ENCODE peak calls at places on chromosome 3, in five cellular contexts. P is colonic mucosa, E is tibial nerve, C is heart left ventricle, I is neuronal stem cell. X is an unnamed sample.

GRCh38 chr3:184596886-184597575 is 35.4 kb downstream of the EPHB3 start:
- DNase-seq in P (no peak), E (no peak), C (no peak), I (no peak), X (no peak)

GRCh38 chr3:111764645-111765091 is 94.4 kb upstream of the PHLDB2 start:
- DNase-seq in P (no peak), E (no peak), C (no peak), I (no peak), X (no peak)

GRCh38 chr3:160012108-160012507 is 23.5 kb downstream of the IL12A start:
- DNase-seq in P (no peak), E (no peak), C (no peak), I (no peak), X (no peak)

GRCh38 chr3:16769525-16769924 is 115.2 kb upstream of the PLCL2 start:
- DNase-seq in P (no peak), E (no peak), C (no peak), I (no peak), X (no peak)

GRCh38 chr3:32414527-32415202 is 23.0 kb downstream of the CMTM7 start:
- DNase-seq in P (no peak), E (no peak), C (no peak), I (no peak), X (no peak)

GRCh38 chr3:50609071-50609742 is 2.4 kb downstream of the CISH start:
- DNase-seq in P (no peak), E (no peak), C (no peak), I (no peak), X (no peak)

GRCh38 chr3:134299185-134299887 is 48.7 kb upstream of the RYK start:
- DNase-seq in P (no peak), E (no peak), C (no peak), I (no peak), X (no peak)

GRCh38 chr3:39501982-39502837 is 34.7 kb downstream of the MOBP start:
- DNase-seq in P (peak; percentile 44), E (no peak), C (no peak), I (no peak), X (peak; percentile 8)

GRCh38 chr3:49927798-49928197 is 1.8 kb downstream of the MON1A start:
- DNase-seq in P (no peak), E (no peak), C (no peak), I (no peak), X (peak; percentile 13)

GRCh38 chr3:65173841-65174240 is 486.0 kb upstream of the ADAMTS9 start:
- DNase-seq in P (no peak), E (no peak), C (no peak), I (no peak), X (no peak)

GRCh38 chr3:187767266-187768032 is 22.2 kb upstream of the BCL6 start:
- DNase-seq in P (no peak), E (no peak), C (no peak), I (no peak), X (no peak)

GRCh38 chr3:126316515-126316939 is 40.7 kb downstream of the KLF15 start:
- DNase-seq in P (no peak), E (no peak), C (no peak), I (no peak), X (no peak)

GRCh38 chr3:48625600-48625999 is 4.0 kb upstream of the TMEM89 start:
- DNase-seq in P (no peak), E (no peak), C (no peak), I (no peak), X (no peak)

GRCh38 chr3:120198305-120198878 is 86.6 kb downstream of the GPR156 start:
- DNase-seq in P (no peak), E (no peak), C (no peak), I (no peak), X (peak; percentile 12)

GRCh38 chr3:166889241-166889640 is 490.9 kb downstream of the ZBBX start:
- DNase-seq in P (no peak), E (no peak), C (no peak), I (no peak), X (no peak)

GRCh38 chr3:168123211-168124173 is 27.8 kb upstream of the GOLIM4 start:
- DNase-seq in P (no peak), E (no peak), C (no peak), I (no peak), X (no peak)

GRCh38 chr3:66055319-66055718 is 16.6 kb upstream of the MAGI1 start:
- DNase-seq in P (no peak), E (no peak), C (no peak), I (no peak), X (no peak)

GRCh38 chr3:190644766-190645165 is 130.9 kb downstream of the IL1RAP start:
- DNase-seq in P (no peak), E (no peak), C (no peak), I (no peak), X (no peak)

GRCh38 chr3:24318668-24319287 is 175.9 kb downstream of the THRB start:
- DNase-seq in P (no peak), E (no peak), C (no peak), I (no peak), X (no peak)

GRCh38 chr3:111690242-111690641 is 95.1 kb upstream of the ZBED2 start:
- DNase-seq in P (no peak), E (no peak), C (no peak), I (no peak), X (peak; percentile 30)

GRCh38 chr3:124698030-124698770 is 32.1 kb upstream of the UMPS start:
- DNase-seq in P (no peak), E (no peak), C (no peak), I (no peak), X (no peak)

GRCh38 chr3:59526999-59527398 is 477.2 kb upstream of the CFAP20DC start:
- DNase-seq in P (no peak), E (no peak), C (no peak), I (no peak), X (no peak)

GRCh38 chr3:64098686-64099085 is 75.4 kb upstream of the PSMD6 start:
- DNase-seq in P (no peak), E (no peak), C (no peak), I (no peak), X (no peak)

GRCh38 chr3:11120091-11120845 is 34.0 kb upstream of the HRH1 start:
- DNase-seq in P (no peak), E (no peak), C (no peak), I (no peak), X (no peak)

GRCh38 chr3:106814231-106814630 is 563.0 kb upstream of the CCDC54 start:
- DNase-seq in P (no peak), E (no peak), C (peak; percentile 51), I (no peak), X (no peak)

GRCh38 chr3:159796744-159797143 is 191.9 kb upstream of the IL12A start:
- DNase-seq in P (no peak), E (no peak), C (no peak), I (no peak), X (no peak)

GRCh38 chr3:78762121-78762520 is 1005.7 kb downstream of the ROBO1 start:
- DNase-seq in P (no peak), E (no peak), C (no peak), I (no peak), X (no peak)

GRCh38 chr3:114445233-114445632 is 151.4 kb downstream of the TIGIT start:
- DNase-seq in P (no peak), E (no peak), C (no peak), I (no peak), X (no peak)

GRCh38 chr3:16536996-16537395 is 23.5 kb upstream of the RFTN1 start:
- DNase-seq in P (no peak), E (no peak), C (no peak), I (no peak), X (no peak)

GRCh38 chr3:130770637-130771036 is 24.0 kb upstream of the PIK3R4 start:
- DNase-seq in P (no peak), E (no peak), C (no peak), I (no peak), X (no peak)

GRCh38 chr3:123071146-123071545 is 4.3 kb downstream of the PDIA5 start:
- DNase-seq in P (no peak), E (no peak), C (no peak), I (no peak), X (no peak)

GRCh38 chr3:70763894-70764293 is 451.5 kb upstream of the MDFIC2 start:
- DNase-seq in P (no peak), E (no peak), C (no peak), I (no peak), X (no peak)

GRCh38 chr3:33868309-33868708 is 69.9 kb downstream of the PDCD6IP start:
- DNase-seq in P (no peak), E (no peak), C (no peak), I (no peak), X (peak; percentile 19)

GRCh38 chr3:71361346-71361745 is 222.2 kb downstream of the FOXP1 start:
- DNase-seq in P (no peak), E (no peak), C (no peak), I (no peak), X (no peak)

GRCh38 chr3:143314291-143315093 is 194.9 kb downstream of the CHST2 start:
- DNase-seq in P (no peak), E (no peak), C (no peak), I (no peak), X (no peak)

GRCh38 chr3:28328188-28329151 is 20.1 kb upstream of the ZCWPW2 start:
- DNase-seq in P (no peak), E (no peak), C (no peak), I (peak; percentile 8), X (no peak)

GRCh38 chr3:85164446-85164845 is 205.7 kb downstream of the CADM2 start:
- DNase-seq in P (no peak), E (no peak), C (no peak), I (peak; percentile 20), X (no peak)

GRCh38 chr3:128293930-128294329 is 140.6 kb downstream of the EEFSEC start:
- DNase-seq in P (no peak), E (no peak), C (peak; percentile 63), I (no peak), X (no peak)

GRCh38 chr3:99658274-99658673 is 19.9 kb downstream of the COL8A1 start:
- DNase-seq in P (no peak), E (no peak), C (no peak), I (no peak), X (no peak)

DNA sequence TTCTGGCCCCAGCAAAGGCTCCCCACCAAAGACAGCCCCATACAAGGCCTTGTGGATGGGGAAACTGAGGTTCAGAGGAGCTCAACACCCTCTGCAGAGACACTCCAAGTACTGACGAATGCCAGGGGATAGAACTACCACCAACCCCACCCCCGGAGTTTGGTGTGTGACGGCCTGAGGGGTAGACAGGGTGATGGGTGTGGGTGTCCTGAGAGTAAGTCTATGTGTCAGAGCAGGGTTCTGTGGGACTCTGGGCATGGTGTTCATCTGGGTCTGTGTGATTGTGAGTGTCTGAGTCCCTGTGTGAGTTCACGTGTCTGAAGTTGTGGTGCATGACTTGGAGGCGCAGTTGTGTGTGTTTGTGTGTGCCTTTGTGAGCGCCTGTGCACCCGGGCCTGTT is 7.4 kb downstream of the PTH1R start:
- DNase-seq in P (no peak), E (no peak), C (no peak), I (no peak), X (no peak)
- H3K27me3 ChIP-seq in P (peaks cover 43% of the 10 kb centered on the region), E (no peaks in the 10 kb centered on the region), C (peaks cover 22% of the 10 kb centered on the region), I (peaks cover 17% of the 10 kb centered on the region), X (no peaks in the 10 kb centered on the region)

GRCh38 chr3:9681723-9682081 is 21.9 kb upstream of the CPNE9 start:
- DNase-seq in P (peak; percentile 45), E (no peak), C (no peak), I (no peak), X (no peak)
- H3K36me3 ChIP-seq in P (peaks cover 25% of the 10 kb centered on the region), E (peaks cover 100% of the 10 kb centered on the region), C (peaks cover 100% of the 10 kb centered on the region), I (peaks cover 92% of the 10 kb centered on the region), X (peaks cover 92% of the 10 kb centered on the region)

GRCh38 chr3:13072239-13073041 is 789 bp downstream of the IQSEC1 start:
- DNase-seq in P (no peak), E (no peak), C (peak; percentile 87), I (no peak), X (no peak)
- H3K27me3 ChIP-seq in P (peaks cover 19% of the 10 kb centered on the region), E (no peaks in the 10 kb centered on the region), C (no peaks in the 10 kb centered on the region), I (peaks cover 4% of the 10 kb centered on the region), X (peaks cover 13% of the 10 kb centered on the region)

GRCh38 chr3:197692641-197693040 is 44.1 kb downstream of the RUBCN start:
- DNase-seq in P (no peak), E (no peak), C (no peak), I (no peak), X (no peak)
- H3K36me3 ChIP-seq in P (no peaks in the 10 kb centered on the region), E (peaks cover 100% of the 10 kb centered on the region), C (peaks cover 69% of the 10 kb centered on the region), I (peaks cover 69% of the 10 kb centered on the region), X (peaks cover 19% of the 10 kb centered on the region)